ENCODE peak calls at places on chromosomes 13 and 19, in six cellular contexts. One of them, this sample, is unnamed. For H3K9me3 and H3K4me1, the result is how much of the 10 kb centered on the place peaks cover.

GRCh38 chr19:33406521-33407139 is 33.1 kb downstream of the CEBPG start:
- DNase-seq in mesenchymal stem cell: peak
- DNase-seq in prostate gland: peak
- DNase-seq in RWPE2: peak
- DNase-seq in K562: peak
- DNase-seq in H9: peak
- DNase-seq in this sample: peak

GRCh38 chr19:3359850-3360493 is 6.4 kb upstream of the NFIC start:
- DNase-seq in mesenchymal stem cell: no peak
- DNase-seq in prostate gland: no peak
- DNase-seq in RWPE2: no peak
- DNase-seq in K562: peak
- DNase-seq in H9: no peak
- DNase-seq in this sample: no peak

GRCh38 chr19:3556978-3557460 is 367 bp downstream of the MFSD12 start:
- DNase-seq in mesenchymal stem cell: peak
- DNase-seq in prostate gland: peak
- DNase-seq in RWPE2: peak
- DNase-seq in K562: peak
- DNase-seq in H9: peak
- DNase-seq in this sample: no peak

GRCh38 chr13:113963376-113963775 is 10.5 kb downstream of the C13orf46 start:
- DNase-seq in mesenchymal stem cell: no peak
- DNase-seq in prostate gland: no peak
- DNase-seq in RWPE2: peak
- DNase-seq in K562: no peak
- DNase-seq in H9: no peak
- DNase-seq in this sample: peak

GRCh38 chr13:94590744-94591143 is 5.2 kb downstream of the TGDS start:
- DNase-seq in mesenchymal stem cell: no peak
- DNase-seq in prostate gland: no peak
- DNase-seq in RWPE2: no peak
- DNase-seq in K562: no peak
- DNase-seq in H9: no peak
- DNase-seq in this sample: no peak

GRCh38 chr13:47044842-47045241 is 148.0 kb upstream of the HTR2A start:
- DNase-seq in mesenchymal stem cell: no peak
- DNase-seq in prostate gland: no peak
- DNase-seq in RWPE2: no peak
- DNase-seq in K562: no peak
- DNase-seq in H9: no peak
- DNase-seq in this sample: no peak

GRCh38 chr13:39676315-39676876 is 20.9 kb downstream of the COG6 start:
- DNase-seq in mesenchymal stem cell: peak
- DNase-seq in prostate gland: peak
- DNase-seq in RWPE2: no peak
- DNase-seq in K562: peak
- DNase-seq in H9: no peak
- DNase-seq in this sample: no peak

GRCh38 chr13:90968510-90968909 is 379.0 kb upstream of the MIR17HG start:
- DNase-seq in mesenchymal stem cell: peak
- DNase-seq in prostate gland: no peak
- DNase-seq in RWPE2: no peak
- DNase-seq in K562: no peak
- DNase-seq in H9: peak
- DNase-seq in this sample: no peak

GRCh38 chr13:102847272-102848234 is 1.7 kb downstream of the ERCC5 start:
- DNase-seq in mesenchymal stem cell: peak
- DNase-seq in prostate gland: no peak
- DNase-seq in RWPE2: no peak
- DNase-seq in K562: no peak
- DNase-seq in H9: no peak
- DNase-seq in this sample: no peak

GRCh38 chr19:47726467-47726866 is 13.2 kb downstream of the EHD2 start:
- DNase-seq in mesenchymal stem cell: peak
- DNase-seq in prostate gland: no peak
- DNase-seq in RWPE2: no peak
- DNase-seq in K562: no peak
- DNase-seq in H9: no peak
- DNase-seq in this sample: no peak

GRCh38 chr19:640606-641170 is 1.0 kb downstream of the FGF22 start:
- DNase-seq in mesenchymal stem cell: no peak
- DNase-seq in prostate gland: no peak
- DNase-seq in RWPE2: no peak
- DNase-seq in K562: no peak
- DNase-seq in H9: no peak
- DNase-seq in this sample: no peak

GRCh38 chr13:35600137-35600536 is 123.6 kb upstream of the MAB21L1 start:
- DNase-seq in mesenchymal stem cell: no peak
- DNase-seq in prostate gland: no peak
- DNase-seq in RWPE2: no peak
- DNase-seq in K562: no peak
- DNase-seq in H9: no peak
- DNase-seq in this sample: no peak

GRCh38 chr19:4260605-4261191 is 13.8 kb downstream of the YJU2 start:
- DNase-seq in mesenchymal stem cell: no peak
- DNase-seq in prostate gland: no peak
- DNase-seq in RWPE2: no peak
- DNase-seq in K562: no peak
- DNase-seq in H9: no peak
- DNase-seq in this sample: no peak

GRCh38 chr13:99859178-99860177 is 112.1 kb downstream of the ZIC5 start:
- DNase-seq in mesenchymal stem cell: no peak
- DNase-seq in prostate gland: no peak
- DNase-seq in RWPE2: no peak
- DNase-seq in K562: no peak
- DNase-seq in H9: no peak
- DNase-seq in this sample: no peak

GRCh38 chr19:48391100-48392005 is at the start of gene KDELR1:
- DNase-seq in mesenchymal stem cell: peak
- DNase-seq in prostate gland: peak
- DNase-seq in RWPE2: no peak
- DNase-seq in K562: peak
- DNase-seq in H9: peak
- DNase-seq in this sample: peak

GRCh38 chr13:41544824-41545707 is 87.7 kb downstream of the RGCC start:
- DNase-seq in mesenchymal stem cell: peak
- DNase-seq in prostate gland: no peak
- DNase-seq in RWPE2: no peak
- DNase-seq in K562: no peak
- DNase-seq in H9: no peak
- DNase-seq in this sample: no peak

GRCh38 chr13:112741185-112741755 is 51.4 kb downstream of the ATP11A start:
- DNase-seq in mesenchymal stem cell: no peak
- DNase-seq in prostate gland: no peak
- DNase-seq in RWPE2: no peak
- DNase-seq in K562: no peak
- DNase-seq in H9: no peak
- DNase-seq in this sample: no peak

GRCh38 chr13:48231080-48231479 is 1.9 kb upstream of the ITM2B start:
- DNase-seq in mesenchymal stem cell: no peak
- DNase-seq in prostate gland: no peak
- DNase-seq in RWPE2: no peak
- DNase-seq in K562: no peak
- DNase-seq in H9: no peak
- DNase-seq in this sample: no peak

GRCh38 chr19:53102701-53103140 is 501 bp downstream of the ZNF160 start:
- DNase-seq in mesenchymal stem cell: peak
- DNase-seq in prostate gland: no peak
- DNase-seq in RWPE2: no peak
- DNase-seq in K562: no peak
- DNase-seq in H9: no peak
- DNase-seq in this sample: peak

GRCh38 chr19:6773323-6773931 is 919 bp downstream of the VAV1 start:
- DNase-seq in mesenchymal stem cell: no peak
- DNase-seq in prostate gland: no peak
- DNase-seq in RWPE2: no peak
- DNase-seq in K562: no peak
- DNase-seq in H9: peak
- DNase-seq in this sample: peak

GRCh38 chr13:114082849-114083645 is 49.4 kb downstream of the RASA3 start:
- DNase-seq in mesenchymal stem cell: no peak
- DNase-seq in prostate gland: no peak
- DNase-seq in RWPE2: no peak
- DNase-seq in K562: no peak
- DNase-seq in H9: no peak
- DNase-seq in this sample: no peak

GRCh38 chr19:1082165-1082927 is 12.8 kb downstream of the POLR2E start:
- DNase-seq in mesenchymal stem cell: no peak
- DNase-seq in prostate gland: peak
- DNase-seq in RWPE2: peak
- DNase-seq in K562: peak
- DNase-seq in H9: peak
- DNase-seq in this sample: no peak

GRCh38 chr19:3680939-3681338 is 19.3 kb downstream of the PIP5K1C start:
- DNase-seq in mesenchymal stem cell: no peak
- DNase-seq in prostate gland: no peak
- DNase-seq in RWPE2: no peak
- DNase-seq in K562: no peak
- DNase-seq in H9: no peak
- DNase-seq in this sample: no peak

GRCh38 chr19:3879656-3880055 is 829 bp upstream of the ATCAY start:
- DNase-seq in mesenchymal stem cell: no peak
- DNase-seq in prostate gland: no peak
- DNase-seq in RWPE2: no peak
- DNase-seq in K562: peak
- DNase-seq in H9: no peak
- DNase-seq in this sample: no peak

GRCh38 chr19:2887391-2887914 is 13.3 kb upstream of the ZNF57 start:
- DNase-seq in mesenchymal stem cell: peak
- DNase-seq in prostate gland: peak
- DNase-seq in RWPE2: no peak
- DNase-seq in K562: peak
- DNase-seq in H9: peak
- DNase-seq in this sample: no peak

DNA sequence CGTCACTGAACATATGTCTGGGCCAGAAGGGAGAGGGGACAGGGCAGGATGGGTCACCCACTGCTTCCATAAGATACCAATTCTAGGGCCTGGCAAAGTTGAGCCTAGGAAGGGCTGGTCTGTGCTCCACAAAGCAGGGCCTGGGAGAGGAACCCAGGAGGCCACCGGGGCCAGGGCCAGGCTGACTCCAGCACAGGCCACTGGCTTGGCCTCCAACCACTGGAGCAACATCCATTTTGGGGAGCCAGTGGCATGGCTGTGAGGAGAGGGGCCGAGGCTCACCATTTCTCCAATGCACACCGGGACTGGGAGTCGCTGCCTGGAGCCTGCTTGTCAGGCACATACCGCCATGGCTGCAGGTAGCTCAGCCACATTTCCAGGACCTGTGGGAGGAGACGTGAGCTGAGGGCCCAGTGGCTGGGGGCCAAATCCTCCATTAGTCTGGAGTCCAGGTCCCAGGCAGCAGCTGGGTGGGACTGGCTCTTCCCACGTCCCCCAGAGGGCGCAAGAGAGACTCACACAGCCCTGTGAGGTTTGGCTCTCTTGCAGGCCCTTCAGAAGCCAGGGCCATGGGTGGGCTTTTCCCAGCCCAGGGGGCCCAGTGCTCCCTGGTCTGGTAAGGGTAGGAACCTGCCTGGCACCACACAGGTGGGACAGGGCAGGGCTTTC is 27.7 kb downstream of the TUBA3C start:
- DNase-seq in mesenchymal stem cell: no peak
- DNase-seq in prostate gland: no peak
- DNase-seq in RWPE2: no peak
- DNase-seq in K562: peak
- DNase-seq in H9: no peak
- DNase-seq in this sample: no peak
- H3K9me3 ChIP-seq in mesenchymal stem cell: under half
- H3K9me3 ChIP-seq in prostate gland: under half
- H3K9me3 ChIP-seq in RWPE2: under half
- H3K9me3 ChIP-seq in K562: under half
- H3K9me3 ChIP-seq in H9: half or more
- H3K9me3 ChIP-seq in this sample: under half

GRCh38 chr13:60425332-60425731 is 28.3 kb downstream of the TDRD3 start:
- DNase-seq in mesenchymal stem cell: no peak
- DNase-seq in prostate gland: no peak
- DNase-seq in RWPE2: no peak
- DNase-seq in K562: no peak
- DNase-seq in H9: no peak
- DNase-seq in this sample: no peak

GRCh38 chr13:60426075-60426474 is 29.1 kb downstream of the TDRD3 start:
- DNase-seq in mesenchymal stem cell: no peak
- DNase-seq in prostate gland: no peak
- DNase-seq in RWPE2: no peak
- DNase-seq in K562: no peak
- DNase-seq in H9: no peak
- DNase-seq in this sample: no peak

GRCh38 chr13:60431108-60431700 is 34.2 kb downstream of the TDRD3 start:
- DNase-seq in mesenchymal stem cell: peak
- DNase-seq in prostate gland: no peak
- DNase-seq in RWPE2: no peak
- DNase-seq in K562: peak
- DNase-seq in H9: no peak
- DNase-seq in this sample: no peak

GRCh38 chr13:60427285-60427684 is 30.3 kb downstream of the TDRD3 start:
- DNase-seq in mesenchymal stem cell: no peak
- DNase-seq in prostate gland: no peak
- DNase-seq in RWPE2: no peak
- DNase-seq in K562: no peak
- DNase-seq in H9: no peak
- DNase-seq in this sample: no peak
- H3K4me1 ChIP-seq in mesenchymal stem cell: under half
- H3K4me1 ChIP-seq in prostate gland: under half
- H3K4me1 ChIP-seq in RWPE2: under half
- H3K4me1 ChIP-seq in K562: under half
- H3K4me1 ChIP-seq in H9: under half
- H3K4me1 ChIP-seq in this sample: under half

GRCh38 chr19:18522124-18522861 is 423 bp upstream of the ELL start:
- DNase-seq in mesenchymal stem cell: peak
- DNase-seq in prostate gland: peak
- DNase-seq in RWPE2: peak
- DNase-seq in K562: peak
- DNase-seq in H9: peak
- DNase-seq in this sample: peak
- H3K27ac ChIP-seq in mesenchymal stem cell: peak
- H3K27ac ChIP-seq in prostate gland: peak
- H3K27ac ChIP-seq in RWPE2: peak
- H3K27ac ChIP-seq in K562: peak
- H3K27ac ChIP-seq in H9: no peak
- H3K27ac ChIP-seq in this sample: peak

GRCh38 chr19:27846944-27847343 is 1366.0 kb downstream of the UQCRFS1 start:
- DNase-seq in mesenchymal stem cell: no peak
- DNase-seq in prostate gland: no peak
- DNase-seq in RWPE2: no peak
- DNase-seq in K562: no peak
- DNase-seq in H9: no peak
- DNase-seq in this sample: no peak

GRCh38 chr19:27844261-27844660 is 1368.7 kb downstream of the UQCRFS1 start:
- DNase-seq in mesenchymal stem cell: no peak
- DNase-seq in prostate gland: no peak
- DNase-seq in RWPE2: no peak
- DNase-seq in K562: no peak
- DNase-seq in H9: no peak
- DNase-seq in this sample: no peak

DNA sequence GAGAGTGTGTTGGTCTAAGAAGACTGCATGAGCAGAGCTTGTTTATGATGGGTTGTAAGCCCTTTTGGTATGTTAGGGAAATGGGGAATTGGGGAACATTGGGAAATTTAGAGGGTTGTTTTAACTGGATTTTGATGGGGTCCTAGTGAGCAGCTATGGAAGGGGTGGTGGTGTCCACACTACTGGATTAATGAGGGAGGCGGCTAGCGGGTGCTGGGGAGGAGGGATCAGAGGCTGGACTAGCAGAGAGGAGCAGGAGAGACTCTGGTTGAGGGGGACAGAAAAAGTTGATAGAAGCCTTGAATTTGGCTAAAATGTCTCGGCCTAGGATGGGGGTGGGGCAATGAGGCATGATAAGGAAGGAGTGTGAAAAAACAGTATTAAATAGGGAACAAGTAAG is 1369.1 kb downstream of the UQCRFS1 start:
- DNase-seq in mesenchymal stem cell: no peak
- DNase-seq in prostate gland: no peak
- DNase-seq in RWPE2: no peak
- DNase-seq in K562: no peak
- DNase-seq in H9: no peak
- DNase-seq in this sample: no peak
- H3K9me3 ChIP-seq in mesenchymal stem cell: under half
- H3K9me3 ChIP-seq in prostate gland: under half
- H3K9me3 ChIP-seq in RWPE2: under half
- H3K9me3 ChIP-seq in K562: under half
- H3K9me3 ChIP-seq in H9: half or more
- H3K9me3 ChIP-seq in this sample: under half

This sample was measured in left ventricle myocardium inferior.